ENCODE peak calls at places on chromosome 17, in ten cellular contexts. B is AG09319; A is activated naive CD4-positive, alpha-beta T cell treated with anti-CD3 and anti-CD28 coated beads for 36 hours; Y is cardiac septum; C is NCI-H1930; H is heart right ventricle; O is Calu3; X is NCI-H748 treated with DMSO at 0.1 percent for 48 hours; Q is T-cell; Z is stimulated activated CD4-positive, alpha-beta T cell treated with anti-CD3 and anti-CD28 coated beads, Interleukin-12 subunit alpha, Interleukin-12 subunit beta, amount 100 ng/mL, for 4 hours. R is an unnamed sample.

GRCh38 chr17:37220609-37220953 is 155.2 kb upstream of the C17orf78 start:
- DNase-seq in B (no peak), A (peak), Y (no peak), C (no peak), H (no peak), O (no peak), X (peak), Q (peak), Z (no peak), R (no peak)

GRCh38 chr17:40025559-40025958 is 10.3 kb downstream of the CSF3 start:
- DNase-seq in B (no peak), A (no peak), Y (no peak), C (no peak), H (no peak), O (no peak), X (no peak), Q (no peak), Z (no peak), R (no peak)

GRCh38 chr17:1782171-1782567 is 20.3 kb downstream of the SERPINF1 start:
- DNase-seq in B (no peak), A (no peak), Y (no peak), C (no peak), H (no peak), O (no peak), X (no peak), Q (no peak), Z (no peak), R (no peak)

GRCh38 chr17:30716461-30717289 is 107.8 kb downstream of the CRLF3 start:
- DNase-seq in B (no peak), A (peak), Y (peak), C (no peak), H (no peak), O (no peak), X (no peak), Q (no peak), Z (no peak), R (no peak)

GRCh38 chr17:20086416-20087074 is 77.4 kb downstream of the SPECC1 start:
- DNase-seq in B (no peak), A (no peak), Y (no peak), C (no peak), H (no peak), O (no peak), X (no peak), Q (no peak), Z (no peak), R (no peak)

GRCh38 chr17:49881054-49881402 is 33.2 kb upstream of the TAC4 start:
- DNase-seq in B (no peak), A (no peak), Y (no peak), C (no peak), H (no peak), O (no peak), X (no peak), Q (no peak), Z (no peak), R (no peak)

GRCh38 chr17:62187681-62188080 is 122.6 kb upstream of the MED13 start:
- DNase-seq in B (no peak), A (no peak), Y (no peak), C (no peak), H (no peak), O (no peak), X (no peak), Q (no peak), Z (no peak), R (no peak)

GRCh38 chr17:38663964-38664644 is 10.7 kb downstream of the EPOP start:
- DNase-seq in B (no peak), A (no peak), Y (no peak), C (no peak), H (no peak), O (no peak), X (no peak), Q (no peak), Z (no peak), R (no peak)

GRCh38 chr17:10729334-10730193 is at the start of gene TMEM220:
- DNase-seq in B (peak), A (peak), Y (peak), C (no peak), H (peak), O (no peak), X (no peak), Q (no peak), Z (peak), R (no peak)

GRCh38 chr17:27588354-27588753 is 42.6 kb upstream of the LGALS9 start:
- DNase-seq in B (no peak), A (no peak), Y (no peak), C (no peak), H (no peak), O (no peak), X (no peak), Q (no peak), Z (no peak), R (no peak)

GRCh38 chr17:77741109-77741508 is 217.4 kb upstream of the TNRC6C start:
- DNase-seq in B (no peak), A (peak), Y (no peak), C (no peak), H (no peak), O (no peak), X (no peak), Q (peak), Z (no peak), R (no peak)

GRCh38 chr17:34981538-34982241 is 1.4 kb downstream of the LIG3 start:
- DNase-seq in B (no peak), A (no peak), Y (no peak), C (no peak), H (no peak), O (no peak), X (peak), Q (no peak), Z (no peak), R (no peak)

GRCh38 chr17:17562145-17562529 is 29.4 kb downstream of the PEMT start:
- DNase-seq in B (no peak), A (no peak), Y (no peak), C (no peak), H (no peak), O (no peak), X (no peak), Q (no peak), Z (no peak), R (no peak)

GRCh38 chr17:610285-610684 is 104.4 kb downstream of the VPS53 start:
- DNase-seq in B (no peak), A (no peak), Y (no peak), C (no peak), H (no peak), O (no peak), X (no peak), Q (no peak), Z (no peak), R (no peak)

GRCh38 chr17:8647202-8647601 is 16.7 kb upstream of the MYH10 start:
- DNase-seq in B (no peak), A (no peak), Y (no peak), C (no peak), H (no peak), O (no peak), X (no peak), Q (no peak), Z (no peak), R (no peak)

GRCh38 chr17:70021726-70022125 is 53.3 kb upstream of the KCNJ16 start:
- DNase-seq in B (no peak), A (no peak), Y (no peak), C (no peak), H (no peak), O (no peak), X (no peak), Q (no peak), Z (no peak), R (no peak)

GRCh38 chr17:67071595-67071994 is 27.2 kb downstream of the CACNG1 start:
- DNase-seq in B (no peak), A (no peak), Y (no peak), C (no peak), H (no peak), O (no peak), X (no peak), Q (no peak), Z (no peak), R (no peak)

GRCh38 chr17:78999947-79000395 is 9.6 kb downstream of the CANT1 start:
- DNase-seq in B (no peak), A (no peak), Y (peak), C (no peak), H (no peak), O (no peak), X (no peak), Q (no peak), Z (no peak), R (no peak)

GRCh38 chr17:69588739-69589334 is 174.3 kb downstream of the MAP2K6 start:
- DNase-seq in B (no peak), A (no peak), Y (no peak), C (no peak), H (no peak), O (no peak), X (no peak), Q (no peak), Z (no peak), R (no peak)

GRCh38 chr17:72578817-72579470 is 458.1 kb downstream of the SOX9 start:
- DNase-seq in B (no peak), A (no peak), Y (no peak), C (no peak), H (no peak), O (no peak), X (no peak), Q (no peak), Z (no peak), R (no peak)

GRCh38 chr17:81535007-81535328 is 6.8 kb downstream of the FSCN2 start:
- DNase-seq in B (no peak), A (no peak), Y (no peak), C (no peak), H (no peak), O (no peak), X (no peak), Q (no peak), Z (no peak), R (no peak)

GRCh38 chr17:9371019-9371418 is 204.6 kb downstream of the STX8 start:
- DNase-seq in B (no peak), A (no peak), Y (no peak), C (peak), H (no peak), O (peak), X (peak), Q (no peak), Z (no peak), R (no peak)

GRCh38 chr17:57679356-57679755 is 65.7 kb downstream of the CCDC182 start:
- DNase-seq in B (no peak), A (no peak), Y (peak), C (no peak), H (no peak), O (no peak), X (no peak), Q (no peak), Z (no peak), R (no peak)

GRCh38 chr17:2023692-2024571 is 1.2 kb downstream of the RTN4RL1 start:
- DNase-seq in B (no peak), A (peak), Y (no peak), C (peak), H (no peak), O (peak), X (peak), Q (peak), Z (peak), R (no peak)

GRCh38 chr17:43146649-43147048 is 21.5 kb upstream of the BRCA1 start:
- DNase-seq in B (no peak), A (no peak), Y (no peak), C (no peak), H (no peak), O (no peak), X (no peak), Q (no peak), Z (no peak), R (no peak)

GRCh38 chr17:48676963-48677558 is 45.3 kb downstream of the PRAC1 start:
- DNase-seq in B (no peak), A (no peak), Y (no peak), C (no peak), H (no peak), O (no peak), X (no peak), Q (no peak), Z (no peak), R (no peak)

GRCh38 chr17:49456172-49456965 is 38.7 kb upstream of the NGFR start:
- DNase-seq in B (peak), A (no peak), Y (no peak), C (no peak), H (no peak), O (no peak), X (no peak), Q (no peak), Z (no peak), R (no peak)

GRCh38 chr17:17495448-17496188 is 577 bp downstream of the RASD1 start:
- DNase-seq in B (no peak), A (peak), Y (peak), C (peak), H (peak), O (no peak), X (peak), Q (no peak), Z (peak), R (no peak)

GRCh38 chr17:80647746-80648145 is 103.1 kb downstream of the RPTOR start:
- DNase-seq in B (peak), A (no peak), Y (no peak), C (no peak), H (no peak), O (no peak), X (peak), Q (no peak), Z (no peak), R (peak)

GRCh38 chr17:17739388-17740066 is 58.3 kb downstream of the RAI1 start:
- DNase-seq in B (no peak), A (no peak), Y (no peak), C (no peak), H (no peak), O (no peak), X (no peak), Q (no peak), Z (no peak), R (no peak)

GRCh38 chr17:76840884-76841775 is 27.1 kb upstream of the MGAT5B start:
- DNase-seq in B (no peak), A (no peak), Y (no peak), C (no peak), H (no peak), O (no peak), X (no peak), Q (no peak), Z (no peak), R (no peak)

GRCh38 chr17:40450175-40450574 is 6.9 kb downstream of the IGFBP4 start:
- DNase-seq in B (no peak), A (peak), Y (no peak), C (peak), H (no peak), O (peak), X (no peak), Q (no peak), Z (peak), R (peak)

GRCh38 chr17:17846003-17846402 is 9.2 kb upstream of the SREBF1 start:
- DNase-seq in B (no peak), A (no peak), Y (no peak), C (no peak), H (no peak), O (no peak), X (no peak), Q (no peak), Z (no peak), R (no peak)

GRCh38 chr17:44599298-44600175 is 42.3 kb downstream of the FZD2 start:
- DNase-seq in B (peak), A (no peak), Y (no peak), C (no peak), H (no peak), O (peak), X (no peak), Q (no peak), Z (no peak), R (no peak)

GRCh38 chr17:48970224-48970623 is 1.8 kb upstream of the GIP start:
- DNase-seq in B (no peak), A (no peak), Y (no peak), C (no peak), H (no peak), O (no peak), X (no peak), Q (no peak), Z (no peak), R (peak)